ENCODE peak calls at places on chromosomes 1 and 21, in six cellular contexts. One of them, this sample, is unnamed.

GRCh38 chr1:160679893-160680292 is 31.7 kb downstream of the CD48 start:
- DNase-seq in hepatocyte: no peak
- DNase-seq in body of pancreas: no peak
- DNase-seq in thoracic aorta: no peak
- DNase-seq in mammary epithelial cell: no peak
- DNase-seq in tibial nerve: no peak
- DNase-seq in this sample: no peak

GRCh38 chr1:174169342-174169741 is 10.0 kb downstream of the RABGAP1L start:
- DNase-seq in hepatocyte: no peak
- DNase-seq in body of pancreas: no peak
- DNase-seq in thoracic aorta: no peak
- DNase-seq in mammary epithelial cell: no peak
- DNase-seq in tibial nerve: no peak
- DNase-seq in this sample: no peak

GRCh38 chr1:65310078-65310587 is 790 bp downstream of the DNAJC6 start:
- DNase-seq in hepatocyte: no peak
- DNase-seq in body of pancreas: peak; percentile 64
- DNase-seq in thoracic aorta: no peak
- DNase-seq in mammary epithelial cell: no peak
- DNase-seq in tibial nerve: no peak
- DNase-seq in this sample: no peak

GRCh38 chr1:5519366-5520135 is 472.7 kb downstream of the NPHP4 start:
- DNase-seq in hepatocyte: no peak
- DNase-seq in body of pancreas: no peak
- DNase-seq in thoracic aorta: no peak
- DNase-seq in mammary epithelial cell: no peak
- DNase-seq in tibial nerve: no peak
- DNase-seq in this sample: no peak

GRCh38 chr1:177069489-177069888 is 95.0 kb downstream of the ASTN1 start:
- DNase-seq in hepatocyte: no peak
- DNase-seq in body of pancreas: no peak
- DNase-seq in thoracic aorta: no peak
- DNase-seq in mammary epithelial cell: no peak
- DNase-seq in tibial nerve: no peak
- DNase-seq in this sample: no peak

GRCh38 chr1:203172184-203173115 is 3.2 kb downstream of the MYBPH start:
- DNase-seq in hepatocyte: peak; percentile 64
- DNase-seq in body of pancreas: peak; percentile 79
- DNase-seq in thoracic aorta: no peak
- DNase-seq in mammary epithelial cell: peak; percentile 40
- DNase-seq in tibial nerve: no peak
- DNase-seq in this sample: peak; percentile 38

GRCh38 chr1:183301239-183301638 is 115.2 kb downstream of the LAMC2 start:
- DNase-seq in hepatocyte: no peak
- DNase-seq in body of pancreas: no peak
- DNase-seq in thoracic aorta: no peak
- DNase-seq in mammary epithelial cell: no peak
- DNase-seq in tibial nerve: no peak
- DNase-seq in this sample: no peak

GRCh38 chr1:153494976-153495535 is 34.6 kb upstream of the S100A7 start:
- DNase-seq in hepatocyte: peak; percentile 86
- DNase-seq in body of pancreas: peak; percentile 79
- DNase-seq in thoracic aorta: peak; percentile 72
- DNase-seq in mammary epithelial cell: no peak
- DNase-seq in tibial nerve: peak; percentile 74
- DNase-seq in this sample: peak; percentile 46

GRCh38 chr1:21931171-21932093 is 5.7 kb downstream of the HSPG2 start:
- DNase-seq in hepatocyte: peak; percentile 86
- DNase-seq in body of pancreas: peak; percentile 73
- DNase-seq in thoracic aorta: no peak
- DNase-seq in mammary epithelial cell: peak; percentile 71
- DNase-seq in tibial nerve: peak; percentile 72
- DNase-seq in this sample: peak; percentile 43

DNA sequence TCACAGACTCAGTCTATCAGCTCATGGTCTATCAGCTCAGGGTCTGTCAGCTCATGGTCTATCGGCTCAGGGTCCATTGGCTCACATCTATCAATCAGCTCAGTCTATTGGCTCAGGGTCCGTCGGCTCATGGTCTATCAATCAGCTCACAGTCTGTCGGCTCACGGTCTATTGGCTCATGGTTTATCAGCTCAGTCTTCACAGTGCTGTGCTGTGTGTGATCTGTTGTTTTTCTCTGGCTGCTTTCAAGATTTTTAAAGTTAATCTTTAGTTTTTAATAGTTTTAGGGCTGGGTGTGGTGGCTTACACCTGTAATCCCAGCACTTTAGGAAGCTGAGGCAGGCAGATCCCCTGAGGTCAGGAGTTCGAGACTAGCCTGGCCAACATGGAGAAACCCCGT is 14.4 kb downstream of the C1orf159 start:
- DNase-seq in hepatocyte: no peak
- DNase-seq in body of pancreas: no peak
- DNase-seq in thoracic aorta: no peak
- DNase-seq in mammary epithelial cell: no peak
- DNase-seq in tibial nerve: no peak
- DNase-seq in this sample: no peak
- H3K4me3 ChIP-seq in hepatocyte: no peak overlapping the region
- H3K4me3 ChIP-seq in body of pancreas: no peak overlapping the region
- H3K4me3 ChIP-seq in thoracic aorta: no peak overlapping the region
- H3K4me3 ChIP-seq in mammary epithelial cell: no peak overlapping the region
- H3K4me3 ChIP-seq in tibial nerve: no peak overlapping the region
- H3K4me3 ChIP-seq in this sample: no peak overlapping the region

DNA sequence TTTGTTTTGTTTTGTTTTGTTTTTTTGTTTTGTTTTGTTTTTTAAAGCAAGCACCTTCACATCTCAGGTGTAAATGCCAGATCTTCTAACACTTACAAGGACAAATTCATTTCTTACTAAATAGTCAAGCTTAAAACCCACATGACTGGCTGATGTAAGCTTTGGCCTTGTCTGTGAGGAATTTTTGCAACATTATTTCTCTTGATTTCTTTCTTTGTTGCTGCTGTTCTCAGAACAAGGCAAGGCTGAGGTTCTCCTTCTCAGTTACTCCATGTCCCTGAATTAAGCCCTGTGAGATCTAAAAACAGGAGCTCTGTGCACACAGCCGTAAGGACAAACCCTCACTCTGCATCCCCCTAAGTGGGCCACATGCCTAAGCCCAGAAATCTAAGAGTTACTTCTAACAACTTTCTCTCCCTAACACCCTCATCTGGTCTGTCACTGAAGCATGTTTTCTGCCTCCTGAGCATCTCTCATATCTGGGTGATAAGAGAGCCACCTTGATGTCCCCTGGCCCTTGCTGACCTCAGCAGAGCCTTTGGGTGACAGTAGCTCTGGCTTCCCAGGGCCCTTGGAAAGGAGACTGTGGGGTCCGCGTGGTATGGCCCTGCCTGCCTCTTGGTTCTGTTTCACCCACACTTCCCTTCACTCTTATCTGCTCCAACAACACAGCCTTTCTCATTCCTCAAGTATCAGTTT is 81.2 kb upstream of the HOOK1 start:
- DNase-seq in hepatocyte: no peak
- DNase-seq in body of pancreas: no peak
- DNase-seq in thoracic aorta: no peak
- DNase-seq in mammary epithelial cell: no peak
- DNase-seq in tibial nerve: no peak
- DNase-seq in this sample: no peak
- TF ChIP-seq CTCF in hepatocyte: no peak
- TF ChIP-seq CTCF in body of pancreas: no peak
- TF ChIP-seq CTCF in thoracic aorta: no peak
- TF ChIP-seq CTCF in mammary epithelial cell: no peak
- TF ChIP-seq CTCF in tibial nerve: no peak
- TF ChIP-seq CTCF in this sample: no peak

GRCh38 chr1:200836213-200836612 is 36.6 kb upstream of the GPR25 start:
- DNase-seq in hepatocyte: no peak
- DNase-seq in body of pancreas: no peak
- DNase-seq in thoracic aorta: no peak
- DNase-seq in mammary epithelial cell: no peak
- DNase-seq in tibial nerve: no peak
- DNase-seq in this sample: no peak

GRCh38 chr1:200831091-200831490 is 41.7 kb upstream of the GPR25 start:
- DNase-seq in hepatocyte: no peak
- DNase-seq in body of pancreas: no peak
- DNase-seq in thoracic aorta: no peak
- DNase-seq in mammary epithelial cell: no peak
- DNase-seq in tibial nerve: no peak
- DNase-seq in this sample: no peak
- H3K36me3 ChIP-seq in hepatocyte: no peaks in the 10 kb centered on the region
- H3K36me3 ChIP-seq in body of pancreas: no peaks in the 10 kb centered on the region
- H3K36me3 ChIP-seq in thoracic aorta: no peaks in the 10 kb centered on the region
- H3K36me3 ChIP-seq in mammary epithelial cell: peaks cover 22% of the 10 kb centered on the region
- H3K36me3 ChIP-seq in tibial nerve: no peaks in the 10 kb centered on the region
- H3K36me3 ChIP-seq in this sample: peaks cover 5% of the 10 kb centered on the region

DNA sequence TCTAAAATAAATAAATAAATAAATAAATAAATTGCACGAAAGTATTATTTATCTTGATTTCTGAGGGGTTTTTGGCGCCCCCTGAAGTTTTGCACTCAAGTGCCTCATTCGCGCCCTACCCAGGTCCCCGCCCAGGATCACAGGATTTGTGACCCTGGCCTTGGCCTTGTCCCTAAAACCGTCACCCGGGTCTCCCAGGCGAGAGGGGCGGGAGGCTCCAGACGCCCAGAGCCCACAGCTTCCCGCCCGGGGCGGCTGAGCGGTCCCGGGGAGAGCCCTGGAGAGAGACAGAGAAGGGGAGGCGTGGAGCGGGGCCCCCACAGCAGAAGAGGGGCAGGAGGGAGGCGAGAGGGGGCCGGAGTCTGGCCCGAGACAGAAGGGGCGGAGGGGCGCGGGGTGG is 91.8 kb upstream of the CASZ1 start:
- DNase-seq in hepatocyte: no peak
- DNase-seq in body of pancreas: no peak
- DNase-seq in thoracic aorta: no peak
- DNase-seq in mammary epithelial cell: no peak
- DNase-seq in tibial nerve: no peak
- DNase-seq in this sample: no peak
- H3K4me3 ChIP-seq in hepatocyte: no peak overlapping the region
- H3K4me3 ChIP-seq in body of pancreas: no peak overlapping the region
- H3K4me3 ChIP-seq in thoracic aorta: no peak overlapping the region
- H3K4me3 ChIP-seq in mammary epithelial cell: no peak overlapping the region
- H3K4me3 ChIP-seq in tibial nerve: no peak overlapping the region
- H3K4me3 ChIP-seq in this sample: no peak overlapping the region

GRCh38 chr1:115463347-115463746 is 125.3 kb upstream of the NGF start:
- DNase-seq in hepatocyte: peak; percentile 55
- DNase-seq in body of pancreas: peak; percentile 42
- DNase-seq in thoracic aorta: no peak
- DNase-seq in mammary epithelial cell: peak; percentile 25
- DNase-seq in tibial nerve: no peak
- DNase-seq in this sample: no peak

GRCh38 chr1:115458426-115459114 is 120.5 kb upstream of the NGF start:
- DNase-seq in hepatocyte: no peak
- DNase-seq in body of pancreas: no peak
- DNase-seq in thoracic aorta: no peak
- DNase-seq in mammary epithelial cell: no peak
- DNase-seq in tibial nerve: no peak
- DNase-seq in this sample: no peak

GRCh38 chr1:115462677-115463076 is 124.6 kb upstream of the NGF start:
- DNase-seq in hepatocyte: no peak
- DNase-seq in body of pancreas: no peak
- DNase-seq in thoracic aorta: no peak
- DNase-seq in mammary epithelial cell: no peak
- DNase-seq in tibial nerve: no peak
- DNase-seq in this sample: no peak

GRCh38 chr1:115459161-115459560 is 121.1 kb upstream of the NGF start:
- DNase-seq in hepatocyte: no peak
- DNase-seq in body of pancreas: no peak
- DNase-seq in thoracic aorta: no peak
- DNase-seq in mammary epithelial cell: no peak
- DNase-seq in tibial nerve: no peak
- DNase-seq in this sample: no peak

GRCh38 chr1:115461526-115461925 is 123.5 kb upstream of the NGF start:
- DNase-seq in hepatocyte: no peak
- DNase-seq in body of pancreas: no peak
- DNase-seq in thoracic aorta: no peak
- DNase-seq in mammary epithelial cell: no peak
- DNase-seq in tibial nerve: no peak
- DNase-seq in this sample: peak; percentile 37
- TF ChIP-seq CTCF in hepatocyte: no peak
- TF ChIP-seq CTCF in body of pancreas: no peak
- TF ChIP-seq CTCF in thoracic aorta: no peak
- TF ChIP-seq CTCF in mammary epithelial cell: no peak
- TF ChIP-seq CTCF in tibial nerve: no peak
- TF ChIP-seq CTCF in this sample: no peak

GRCh38 chr21:15868940-15869339 is 139.2 kb downstream of the USP25 start:
- DNase-seq in hepatocyte: no peak
- DNase-seq in body of pancreas: no peak
- DNase-seq in thoracic aorta: no peak
- DNase-seq in mammary epithelial cell: no peak
- DNase-seq in tibial nerve: no peak
- DNase-seq in this sample: no peak
- H3K36me3 ChIP-seq in hepatocyte: no peaks in the 10 kb centered on the region
- H3K36me3 ChIP-seq in body of pancreas: no peaks in the 10 kb centered on the region
- H3K36me3 ChIP-seq in thoracic aorta: no peaks in the 10 kb centered on the region
- H3K36me3 ChIP-seq in mammary epithelial cell: peaks cover 8% of the 10 kb centered on the region
- H3K36me3 ChIP-seq in tibial nerve: no peaks in the 10 kb centered on the region
- H3K36me3 ChIP-seq in this sample: peaks cover 1% of the 10 kb centered on the region

GRCh38 chr1:31669786-31670582 is 25.3 kb upstream of the PEF1 start:
- DNase-seq in hepatocyte: peak; percentile 67
- DNase-seq in body of pancreas: peak; percentile 97
- DNase-seq in thoracic aorta: peak; percentile 40
- DNase-seq in mammary epithelial cell: peak; percentile 86
- DNase-seq in tibial nerve: peak; percentile 69
- DNase-seq in this sample: peak; percentile 83
- H3K4me3 ChIP-seq in hepatocyte: no peak overlapping the region
- H3K4me3 ChIP-seq in body of pancreas: no peak overlapping the region
- H3K4me3 ChIP-seq in thoracic aorta: peak overlapping the region; percentile 69
- H3K4me3 ChIP-seq in mammary epithelial cell: no peak overlapping the region
- H3K4me3 ChIP-seq in tibial nerve: peak overlapping the region; percentile 16
- H3K4me3 ChIP-seq in this sample: peak overlapping the region; percentile 1

GRCh38 chr1:23796466-23797271 is 3.9 kb downstream of the GALE start:
- DNase-seq in hepatocyte: no peak
- DNase-seq in body of pancreas: no peak
- DNase-seq in thoracic aorta: no peak
- DNase-seq in mammary epithelial cell: no peak
- DNase-seq in tibial nerve: no peak
- DNase-seq in this sample: no peak
- TF ChIP-seq CTCF in hepatocyte: no peak
- TF ChIP-seq CTCF in body of pancreas: peak; percentile 35
- TF ChIP-seq CTCF in thoracic aorta: no peak
- TF ChIP-seq CTCF in mammary epithelial cell: peak; percentile 6
- TF ChIP-seq CTCF in tibial nerve: no peak
- TF ChIP-seq CTCF in this sample: peak; percentile 44